ENCODE peak calls at places on chromosomes 16 and 17, in seven cellular contexts. Y is GM23248; S is psoas muscle; U is cardiac muscle cell; D is heart right ventricle; K is CD4-positive, CD25-positive, alpha-beta regulatory T cell; H is thoracic aorta. A is an unnamed sample. For H3K4me1, the result is how much of the 10 kb centered on the place peaks cover.

GRCh38 chr17:67575325-67575724 is 142.4 kb upstream of the NOL11 start:
- DNase-seq in Y (no peak), S (no peak), U (no peak), D (no peak), K (no peak), H (no peak), A (no peak)

GRCh38 chr17:951388-952132 is 28.0 kb downstream of the NXN start:
- DNase-seq in Y (peak), S (peak), U (peak), D (no peak), K (no peak), H (no peak), A (peak)

GRCh38 chr16:85986931-85987749 is 88.2 kb downstream of the IRF8 start:
- DNase-seq in Y (no peak), S (no peak), U (peak), D (no peak), K (peak), H (no peak), A (no peak)

GRCh38 chr17:37089998-37090397 is 141.2 kb downstream of the AATF start:
- DNase-seq in Y (no peak), S (no peak), U (peak), D (no peak), K (peak), H (no peak), A (no peak)

GRCh38 chr17:72928454-72929136 is 163.9 kb downstream of the SLC39A11 start:
- DNase-seq in Y (no peak), S (no peak), U (no peak), D (no peak), K (no peak), H (no peak), A (no peak)

GRCh38 chr17:73914536-73915274 is 270.5 kb upstream of the SDK2 start:
- DNase-seq in Y (no peak), S (no peak), U (no peak), D (no peak), K (no peak), H (no peak), A (no peak)

GRCh38 chr17:199195-199604 is 17.8 kb upstream of the DOC2B start:
- DNase-seq in Y (peak), S (no peak), U (peak), D (no peak), K (no peak), H (no peak), A (no peak)

GRCh38 chr17:29129731-29130130 is 50.5 kb downstream of the MYO18A start:
- DNase-seq in Y (no peak), S (no peak), U (no peak), D (no peak), K (no peak), H (no peak), A (no peak)

GRCh38 chr16:65845466-65846209 is 520.9 kb upstream of the CDH5 start:
- DNase-seq in Y (peak), S (no peak), U (peak), D (no peak), K (no peak), H (no peak), A (no peak)

GRCh38 chr16:30980434-30980833 is 4.6 kb upstream of the HSD3B7 start:
- DNase-seq in Y (no peak), S (no peak), U (no peak), D (no peak), K (no peak), H (no peak), A (no peak)

GRCh38 chr17:58192612-58193011 is at the start of gene EPX:
- DNase-seq in Y (no peak), S (no peak), U (no peak), D (no peak), K (no peak), H (no peak), A (no peak)

GRCh38 chr16:14364386-14365199 is 265.5 kb downstream of the PARN start:
- DNase-seq in Y (peak), S (no peak), U (peak), D (no peak), K (no peak), H (no peak), A (no peak)

GRCh38 chr16:69199382-69199781 is 12.4 kb downstream of the SNTB2 start:
- DNase-seq in Y (peak), S (peak), U (peak), D (no peak), K (no peak), H (no peak), A (no peak)

GRCh38 chr16:84811529-84811928 is 8.3 kb upstream of the CRISPLD2 start:
- DNase-seq in Y (no peak), S (no peak), U (no peak), D (no peak), K (no peak), H (no peak), A (no peak)

GRCh38 chr16:18049454-18050133 is 286.9 kb downstream of the NPIPA8 start:
- DNase-seq in Y (no peak), S (no peak), U (no peak), D (no peak), K (no peak), H (no peak), A (no peak)

GRCh38 chr17:74008196-74008595 is 195.3 kb upstream of the RPL38 start:
- DNase-seq in Y (peak), S (no peak), U (peak), D (no peak), K (peak), H (no peak), A (no peak)

GRCh38 chr16:75385507-75386152 is 47.7 kb downstream of the CFDP1 start:
- DNase-seq in Y (peak), S (no peak), U (peak), D (peak), K (peak), H (no peak), A (peak)

GRCh38 chr17:298791-299450 is 53.7 kb downstream of the RPH3AL start:
- DNase-seq in Y (no peak), S (peak), U (peak), D (peak), K (no peak), H (no peak), A (no peak)

GRCh38 chr16:47317465-47318240 is 143.2 kb downstream of the ITFG1 start:
- DNase-seq in Y (no peak), S (no peak), U (no peak), D (no peak), K (no peak), H (no peak), A (no peak)

GRCh38 chr17:79038545-79039135 is 14.7 kb downstream of the C1QTNF1 start:
- DNase-seq in Y (peak), S (peak), U (peak), D (no peak), K (no peak), H (no peak), A (no peak)

GRCh38 chr16:55542459-55543082 is 23.9 kb upstream of the CAPNS2 start:
- DNase-seq in Y (peak), S (no peak), U (peak), D (no peak), K (no peak), H (no peak), A (no peak)

GRCh38 chr17:44095647-44096496 is 25.3 kb downstream of the G6PC3 start:
- DNase-seq in Y (peak), S (peak), U (peak), D (peak), K (no peak), H (no peak), A (peak)

GRCh38 chr16:46895399-46896313 is 11.5 kb downstream of the GPT2 start:
- DNase-seq in Y (no peak), S (no peak), U (no peak), D (no peak), K (no peak), H (no peak), A (no peak)

GRCh38 chr16:84848991-84849634 is 29.3 kb downstream of the CRISPLD2 start:
- DNase-seq in Y (no peak), S (no peak), U (no peak), D (no peak), K (no peak), H (no peak), A (no peak)

GRCh38 chr17:48997827-48998556 is 807 bp downstream of the IGF2BP1 start:
- DNase-seq in Y (no peak), S (no peak), U (no peak), D (no peak), K (no peak), H (no peak), A (peak)
- H3K4me3 ChIP-seq in Y (peak), S (peak), U (peak), D (no peak), K (no peak), H (peak), A (peak)

GRCh38 chr16:89295915-89296314 is 78.4 kb downstream of the ZNF778 start:
- DNase-seq in Y (no peak), S (no peak), U (peak), D (no peak), K (no peak), H (no peak), A (no peak)

GRCh38 chr16:89300311-89300975 is 82.9 kb downstream of the ZNF778 start:
- DNase-seq in Y (no peak), S (peak), U (peak), D (no peak), K (no peak), H (no peak), A (no peak)

GRCh38 chr16:89298826-89299225 is 81.3 kb downstream of the ZNF778 start:
- DNase-seq in Y (no peak), S (no peak), U (no peak), D (no peak), K (no peak), H (no peak), A (no peak)

GRCh38 chr16:89297156-89297869 is 79.8 kb downstream of the ZNF778 start:
- DNase-seq in Y (no peak), S (no peak), U (no peak), D (no peak), K (no peak), H (no peak), A (no peak)

GRCh38 chr16:89297870-89298545 is 80.5 kb downstream of the ZNF778 start:
- DNase-seq in Y (no peak), S (no peak), U (no peak), D (no peak), K (no peak), H (no peak), A (no peak)
- H3K4me1 ChIP-seq in Y (under half), S (under half), U (under half), D (half or more), K (under half), H (under half), A (under half)

GRCh38 chr17:7336240-7337175 is at the start of gene ACAP1:
- DNase-seq in Y (no peak), S (no peak), U (no peak), D (no peak), K (peak), H (no peak), A (no peak)
- H3K4me3 ChIP-seq in Y (no peak), S (no peak), U (no peak), D (no peak), K (peak), H (peak), A (no peak)

GRCh38 chr17:59848385-59848668 is 44.4 kb downstream of the TUBD1 start:
- DNase-seq in Y (no peak), S (no peak), U (no peak), D (no peak), K (no peak), H (no peak), A (no peak)
- H3K4me1 ChIP-seq in Y (half or more), S (half or more), U (under half), D (under half), K (half or more), H (under half), A (under half)

DNA sequence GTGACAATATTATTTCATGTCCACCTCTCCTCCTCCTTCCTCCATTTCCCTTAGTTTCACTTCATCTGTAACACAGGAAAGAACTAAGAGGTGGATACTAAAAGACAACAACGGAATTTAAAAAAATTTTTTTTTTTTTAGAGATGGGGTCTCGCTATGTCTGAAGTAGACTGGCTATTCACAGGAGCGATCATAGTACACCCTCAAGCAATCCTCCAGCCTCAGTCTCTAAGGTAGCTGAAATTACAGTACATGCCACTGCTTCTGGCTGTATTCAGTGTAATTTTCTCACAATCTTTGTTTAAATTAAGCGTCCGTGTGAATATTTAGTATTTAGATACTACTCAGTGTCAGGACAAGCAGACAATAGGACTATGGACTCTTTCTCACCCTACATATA is 35.6 kb downstream of the FBXL20 start:
- DNase-seq in Y (no peak), S (no peak), U (no peak), D (no peak), K (no peak), H (no peak), A (no peak)
- H3K4me3 ChIP-seq in Y (peak), S (no peak), U (no peak), D (no peak), K (no peak), H (peak), A (no peak)

GRCh38 chr16:70751593-70751992 is 49.4 kb downstream of the VAC14 start:
- DNase-seq in Y (no peak), S (no peak), U (no peak), D (no peak), K (no peak), H (no peak), A (no peak)
- H3K4me1 ChIP-seq in Y (under half), S (half or more), U (under half), D (half or more), K (under half), H (half or more), A (under half)

GRCh38 chr16:4318171-4318910 is 2.5 kb downstream of the GLIS2 start:
- DNase-seq in Y (no peak), S (no peak), U (no peak), D (no peak), K (no peak), H (no peak), A (peak)

GRCh38 chr16:4316732-4317461 is 1.0 kb downstream of the GLIS2 start:
- DNase-seq in Y (peak), S (peak), U (no peak), D (no peak), K (no peak), H (no peak), A (no peak)

GRCh38 chr16:4319454-4319853 is 3.6 kb downstream of the GLIS2 start:
- DNase-seq in Y (peak), S (peak), U (no peak), D (no peak), K (peak), H (no peak), A (no peak)

GRCh38 chr16:4316103-4316731 is 350 bp downstream of the GLIS2 start:
- DNase-seq in Y (peak), S (no peak), U (peak), D (no peak), K (no peak), H (no peak), A (no peak)

DNA sequence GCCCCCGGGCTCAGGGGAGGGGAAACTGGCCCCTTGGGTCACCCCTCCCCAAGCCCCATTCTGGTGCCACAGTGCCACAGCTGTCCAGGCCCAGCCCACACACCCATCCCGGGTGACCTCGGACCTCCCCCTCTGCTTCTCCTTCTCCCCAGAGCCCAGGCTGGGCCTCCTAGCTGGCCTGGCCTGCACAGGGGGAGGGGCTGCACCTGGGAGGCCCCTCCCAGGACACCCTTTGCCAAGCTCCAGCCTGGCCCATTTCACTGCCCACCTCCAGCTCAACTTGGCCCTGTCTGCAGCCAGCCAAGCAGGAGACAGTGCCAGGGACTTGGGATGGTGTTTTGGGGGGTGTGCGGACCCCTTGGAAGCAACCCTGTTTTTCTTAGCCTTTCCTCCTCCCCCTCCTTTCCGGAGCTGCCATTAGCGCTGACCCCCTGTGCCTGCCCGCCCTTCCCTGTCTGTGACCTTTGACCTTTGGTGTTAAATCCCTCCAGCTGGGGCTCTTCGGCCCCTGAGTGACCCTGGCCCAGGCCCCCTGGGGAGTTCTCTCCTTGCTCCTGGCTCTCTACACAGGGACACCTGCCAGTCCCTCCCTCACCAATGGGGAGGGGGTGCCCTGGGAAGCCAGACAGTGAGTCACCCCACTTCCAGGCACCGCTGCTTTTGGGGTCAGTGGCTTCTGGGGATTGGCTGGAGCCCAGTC is 1.8 kb downstream of the GLIS2 start:
- DNase-seq in Y (peak), S (no peak), U (peak), D (no peak), K (no peak), H (no peak), A (no peak)
- H3K4me3 ChIP-seq in Y (peak), S (peak), U (peak), D (peak), K (no peak), H (peak), A (peak)

GRCh38 chr16:11677451-11677951 is 9.2 kb downstream of the SNN start:
- DNase-seq in Y (peak), S (no peak), U (no peak), D (no peak), K (no peak), H (no peak), A (no peak)
- H3K4me1 ChIP-seq in Y (under half), S (half or more), U (under half), D (half or more), K (half or more), H (under half), A (under half)

GRCh38 chr17:56909742-56910508 is 3.9 kb downstream of the TRIM25 start:
- DNase-seq in Y (peak), S (no peak), U (no peak), D (peak), K (no peak), H (no peak), A (no peak)
- H3K4me3 ChIP-seq in Y (peak), S (peak), U (no peak), D (no peak), K (peak), H (peak), A (no peak)